ENCODE peak calls at places on chromosomes 2 and 18, in ten cellular contexts. I, C, Z, X, V, N, D, K, Q and F are unnamed samples.

GRCh38 chr2:166173263-166173662 is 45.4 kb upstream of the SCN1A start:
- DNase-seq in I (no peak), C (no peak), Z (no peak), X (no peak), V (no peak), N (no peak), D (no peak), K (no peak), Q (no peak), F (no peak)

GRCh38 chr2:43879261-43879660 is 40.5 kb downstream of the ABCG8 start:
- DNase-seq in I (peak; percentile 63), C (no peak), Z (no peak), X (no peak), V (no peak), N (no peak), D (no peak), K (peak; percentile 92), Q (no peak), F (no peak)

GRCh38 chr18:57175550-57175949 is 28.7 kb downstream of the BOD1L2 start:
- DNase-seq in I (no peak), C (no peak), Z (no peak), X (no peak), V (no peak), N (no peak), D (no peak), K (no peak), Q (no peak), F (no peak)

GRCh38 chr18:2985628-2986027 is 27.3 kb downstream of the LPIN2 start:
- DNase-seq in I (peak; percentile 63), C (no peak), Z (no peak), X (no peak), V (no peak), N (no peak), D (no peak), K (peak; percentile 84), Q (peak; percentile 63), F (peak; percentile 80)

GRCh38 chr2:145186303-145186702 is 666.4 kb upstream of the ZEB2 start:
- DNase-seq in I (no peak), C (no peak), Z (no peak), X (no peak), V (no peak), N (no peak), D (peak; percentile 69), K (no peak), Q (no peak), F (no peak)

GRCh38 chr2:119402106-119402505 is 29.5 kb upstream of the TMEM37 start:
- DNase-seq in I (no peak), C (no peak), Z (no peak), X (no peak), V (no peak), N (no peak), D (no peak), K (no peak), Q (no peak), F (no peak)

GRCh38 chr2:66679422-66679821 is 244.5 kb downstream of the MEIS1 start:
- DNase-seq in I (no peak), C (no peak), Z (no peak), X (no peak), V (no peak), N (no peak), D (no peak), K (no peak), Q (no peak), F (no peak)

GRCh38 chr18:31581498-31582197 is 10.0 kb upstream of the TTR start:
- DNase-seq in I (peak; percentile 68), C (no peak), Z (peak; percentile 35), X (no peak), V (no peak), N (no peak), D (no peak), K (peak; percentile 36), Q (peak; percentile 56), F (peak; percentile 91)

GRCh38 chr18:61854578-61854977 is 38.2 kb downstream of the RNF152 start:
- DNase-seq in I (peak; percentile 66), C (no peak), Z (no peak), X (no peak), V (no peak), N (no peak), D (no peak), K (peak; percentile 68), Q (peak; percentile 54), F (peak; percentile 12)

GRCh38 chr2:64649626-64650025 is 4.1 kb downstream of the SERTAD2 start:
- DNase-seq in I (no peak), C (no peak), Z (peak; percentile 77), X (no peak), V (no peak), N (peak; percentile 29), D (no peak), K (no peak), Q (no peak), F (no peak)
- H3K4me3 ChIP-seq in I (no peak overlapping the region), C (no peak overlapping the region), Z (no peak overlapping the region), X (peak overlapping the region; percentile 82), V (no peak overlapping the region), N (no peak overlapping the region), D (no peak overlapping the region), K (no peak overlapping the region), Q (no peak overlapping the region), F (no peak overlapping the region)

GRCh38 chr2:226564667-226565066 is 235.0 kb downstream of the IRS1 start:
- DNase-seq in I (no peak), C (no peak), Z (no peak), X (no peak), V (no peak), N (no peak), D (no peak), K (no peak), Q (no peak), F (no peak)

GRCh38 chr2:226560325-226560724 is 239.3 kb downstream of the IRS1 start:
- DNase-seq in I (no peak), C (no peak), Z (no peak), X (no peak), V (no peak), N (no peak), D (no peak), K (no peak), Q (no peak), F (no peak)

GRCh38 chr2:226558418-226558817 is 241.2 kb downstream of the IRS1 start:
- DNase-seq in I (no peak), C (no peak), Z (no peak), X (no peak), V (no peak), N (no peak), D (no peak), K (no peak), Q (no peak), F (no peak)

GRCh38 chr2:226559536-226559935 is 240.1 kb downstream of the IRS1 start:
- DNase-seq in I (no peak), C (no peak), Z (no peak), X (no peak), V (no peak), N (no peak), D (no peak), K (no peak), Q (no peak), F (no peak)

GRCh38 chr2:226561962-226562361 is 237.7 kb downstream of the IRS1 start:
- DNase-seq in I (no peak), C (no peak), Z (peak; percentile 46), X (no peak), V (no peak), N (no peak), D (no peak), K (no peak), Q (no peak), F (no peak)
- TF ChIP-seq CTCF in I (no peak), C (no peak), Z (no peak), X (no peak), V (no peak), N (no peak), D (no peak), K (no peak), Q (no peak), F (no peak)

DNA sequence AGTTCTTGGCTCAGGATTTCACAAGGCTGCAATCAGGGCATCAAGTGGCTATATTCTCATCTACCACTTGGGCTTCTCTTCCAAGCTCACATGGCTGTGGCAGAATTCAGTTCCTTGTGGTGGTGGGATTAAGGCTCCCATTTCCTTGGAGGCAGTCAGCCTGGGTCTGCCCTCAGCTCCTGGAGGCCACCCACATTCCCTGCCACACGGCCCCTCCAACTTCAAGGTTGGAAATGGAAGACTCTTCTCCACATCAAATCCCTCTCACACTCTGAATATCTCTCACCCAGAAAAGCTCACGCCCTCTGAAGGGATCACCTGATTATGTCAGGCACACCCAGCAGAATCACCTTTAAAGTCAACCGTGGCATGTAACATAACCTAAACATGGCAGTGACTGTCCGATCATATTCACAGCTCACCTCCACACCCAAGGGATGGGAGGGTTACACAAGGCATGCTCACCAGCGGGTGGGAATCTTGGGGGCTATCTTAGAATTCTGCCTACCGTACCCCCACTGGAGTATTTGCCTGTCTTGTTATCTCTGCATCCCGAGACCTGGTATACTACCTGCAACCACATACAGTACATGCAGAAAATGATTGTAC is 256.2 kb upstream of the KLHL29 start:
- DNase-seq in I (no peak), C (no peak), Z (no peak), X (no peak), V (no peak), N (no peak), D (no peak), K (no peak), Q (no peak), F (no peak)
- H3K4me3 ChIP-seq in I (no peak overlapping the region), C (no peak overlapping the region), Z (no peak overlapping the region), X (no peak overlapping the region), V (no peak overlapping the region), N (no peak overlapping the region), D (no peak overlapping the region), K (no peak overlapping the region), Q (no peak overlapping the region), F (no peak overlapping the region)

GRCh38 chr2:133676392-133677130 is 108.3 kb upstream of the NCKAP5 start:
- DNase-seq in I (peak; percentile 41), C (no peak), Z (no peak), X (no peak), V (no peak), N (no peak), D (no peak), K (peak; percentile 63), Q (peak; percentile 38), F (peak; percentile 23)

GRCh38 chr2:133674433-133675331 is 106.4 kb upstream of the NCKAP5 start:
- DNase-seq in I (peak; percentile 85), C (peak; percentile 66), Z (peak; percentile 54), X (peak; percentile 60), V (no peak), N (peak; percentile 25), D (peak; percentile 65), K (peak; percentile 93), Q (peak; percentile 83), F (peak; percentile 74)

DNA sequence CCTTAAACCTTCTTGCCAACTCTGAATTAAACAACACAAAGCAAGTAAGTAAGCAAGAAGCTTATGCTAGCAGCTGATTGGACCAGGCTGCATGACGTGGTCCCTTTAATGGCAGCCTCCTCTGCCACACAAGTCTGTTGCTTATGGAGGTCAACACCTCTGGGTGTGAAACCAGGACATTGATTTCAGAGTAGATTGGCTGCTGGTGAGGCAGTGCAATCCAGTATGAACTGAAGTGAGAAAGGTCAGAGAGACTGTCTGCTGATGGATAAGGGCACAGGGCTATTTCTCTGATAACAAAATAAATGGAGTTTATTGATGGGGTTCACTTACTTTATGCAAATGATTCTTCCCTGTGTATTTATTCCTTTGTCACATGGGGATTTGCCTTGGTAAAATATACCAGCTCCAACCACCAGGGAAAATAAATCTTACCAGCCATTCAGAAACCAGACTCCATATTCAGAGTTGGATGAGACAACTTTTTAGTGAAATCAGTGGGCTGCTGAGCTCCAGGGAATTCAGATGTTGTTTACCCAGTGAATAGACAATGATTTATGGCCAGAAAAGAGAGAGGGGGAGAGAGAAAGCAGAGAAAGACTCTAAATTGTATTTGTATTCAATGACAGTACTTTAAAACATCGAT is 112.3 kb upstream of the NCKAP5 start:
- DNase-seq in I (no peak), C (no peak), Z (no peak), X (no peak), V (no peak), N (no peak), D (no peak), K (no peak), Q (no peak), F (no peak)
- TF ChIP-seq CTCF in I (no peak), C (no peak), Z (no peak), X (no peak), V (no peak), N (no peak), D (no peak), K (peak; percentile 16), Q (no peak), F (no peak)